ENCODE peak calls at places on chromosomes 5 and 9, in six cellular contexts. E, A, H, L, J and Y are unnamed samples.

GRCh38 chr5:122182491-122182921 is 53.2 kb downstream of the ZNF474 start:
- DNase-seq in E (no peak), A (no peak), H (no peak), L (peak), J (peak), Y (no peak)

GRCh38 chr5:160269017-160269416 is 39.7 kb downstream of the FABP6 start:
- DNase-seq in E (no peak), A (no peak), H (no peak), L (peak), J (peak), Y (no peak)

GRCh38 chr9:130343445-130343918 is 77.9 kb downstream of the HMCN2 start:
- DNase-seq in E (peak), A (peak), H (no peak), L (no peak), J (no peak), Y (no peak)

GRCh38 chr5:125719681-125720676 is 703.2 kb upstream of the GRAMD2B start:
- DNase-seq in E (no peak), A (peak), H (peak), L (no peak), J (no peak), Y (peak)

GRCh38 chr5:151153766-151154272 is 3.8 kb downstream of the ANXA6 start:
- DNase-seq in E (no peak), A (no peak), H (no peak), L (no peak), J (no peak), Y (no peak)

GRCh38 chr5:80609692-80610091 is 39.6 kb upstream of the ANKRD34B start:
- DNase-seq in E (no peak), A (no peak), H (no peak), L (no peak), J (no peak), Y (no peak)

GRCh38 chr5:105931782-105932489 is 1738.8 kb downstream of the EFNA5 start:
- DNase-seq in E (no peak), A (no peak), H (no peak), L (peak), J (no peak), Y (no peak)

GRCh38 chr9:108323615-108324014 is 532.2 kb downstream of the ACTL7B start:
- DNase-seq in E (no peak), A (no peak), H (no peak), L (peak), J (no peak), Y (no peak)

GRCh38 chr5:76372320-76373054 is 30.6 kb upstream of the IQGAP2 start:
- DNase-seq in E (no peak), A (no peak), H (no peak), L (peak), J (no peak), Y (no peak)

GRCh38 chr5:171397190-171397589 is 9.5 kb downstream of the NPM1 start:
- DNase-seq in E (no peak), A (no peak), H (no peak), L (no peak), J (no peak), Y (no peak)

GRCh38 chr9:72292184-72292787 is 72.7 kb downstream of the ZFAND5 start:
- DNase-seq in E (no peak), A (no peak), H (no peak), L (peak), J (no peak), Y (no peak)

GRCh38 chr5:172595591-172596455 is 45.2 kb upstream of the NEURL1B start:
- DNase-seq in E (no peak), A (no peak), H (no peak), L (no peak), J (no peak), Y (no peak)

GRCh38 chr9:94980947-94981632 is 254.6 kb downstream of the AOPEP start:
- DNase-seq in E (no peak), A (peak), H (no peak), L (no peak), J (no peak), Y (no peak)

GRCh38 chr9:9790216-9790872 is 822.5 kb downstream of the PTPRD start:
- DNase-seq in E (peak), A (peak), H (peak), L (peak), J (no peak), Y (peak)

GRCh38 chr9:106936680-106937079 is 73.7 kb downstream of the ZNF462 start:
- DNase-seq in E (no peak), A (no peak), H (no peak), L (no peak), J (no peak), Y (no peak)

GRCh38 chr5:905139-905642 is 12.5 kb downstream of the TRIP13 start:
- DNase-seq in E (no peak), A (no peak), H (no peak), L (no peak), J (no peak), Y (no peak)

GRCh38 chr5:139649082-139649991 is 1.2 kb downstream of the CXXC5 start:
- DNase-seq in E (peak), A (peak), H (no peak), L (no peak), J (no peak), Y (no peak)

GRCh38 chr5:39161578-39161977 is 57.8 kb downstream of the FYB1 start:
- DNase-seq in E (no peak), A (no peak), H (no peak), L (no peak), J (no peak), Y (no peak)

GRCh38 chr9:72633966-72634365 is 112.6 kb downstream of the TMC1 start:
- DNase-seq in E (no peak), A (no peak), H (no peak), L (peak), J (no peak), Y (no peak)

GRCh38 chr9:93263334-93264229 is 79.6 kb downstream of the WNK2 start:
- DNase-seq in E (no peak), A (no peak), H (no peak), L (no peak), J (peak), Y (no peak)

GRCh38 chr9:136327313-136327971 is at the start of gene GPSM1:
- DNase-seq in E (peak), A (peak), H (no peak), L (peak), J (no peak), Y (no peak)

GRCh38 chr9:135215571-135216161 is 128.2 kb downstream of the OLFM1 start:
- DNase-seq in E (no peak), A (no peak), H (no peak), L (no peak), J (no peak), Y (peak)